ENCODE peak calls at places on chromosomes 11 and 22, in ten cellular contexts. One of them, this sample, is unnamed.
A peak's percentile ranks its signal among the peaks of the same experiment; 100 is the strongest.

GRCh38 chr22:29093980-29094379 is 21.1 kb downstream of the KREMEN1 start:
- DNase-seq in astrocyte: peak; percentile 56
- DNase-seq in pancreas: no peak
- DNase-seq in lower lobe of right lung: no peak
- DNase-seq in colonic mucosa: no peak
- DNase-seq in transverse colon: no peak
- DNase-seq in mammary epithelial cell: no peak
- DNase-seq in adrenal gland: no peak
- DNase-seq in RWPE2: no peak
- DNase-seq in MM.1S: no peak
- DNase-seq in this sample: no peak

GRCh38 chr22:50303848-50304527 is 3.5 kb downstream of the PLXNB2 start:
- DNase-seq in astrocyte: no peak
- DNase-seq in pancreas: no peak
- DNase-seq in lower lobe of right lung: peak; percentile 81
- DNase-seq in colonic mucosa: peak; percentile 77
- DNase-seq in transverse colon: peak; percentile 72
- DNase-seq in mammary epithelial cell: peak; percentile 47
- DNase-seq in adrenal gland: peak; percentile 83
- DNase-seq in RWPE2: no peak
- DNase-seq in MM.1S: no peak
- DNase-seq in this sample: peak; percentile 76

GRCh38 chr22:38312261-38312800 is 4.9 kb downstream of the CSNK1E start:
- DNase-seq in astrocyte: no peak
- DNase-seq in pancreas: no peak
- DNase-seq in lower lobe of right lung: no peak
- DNase-seq in colonic mucosa: no peak
- DNase-seq in transverse colon: no peak
- DNase-seq in mammary epithelial cell: peak; percentile 72
- DNase-seq in adrenal gland: no peak
- DNase-seq in RWPE2: no peak
- DNase-seq in MM.1S: no peak
- DNase-seq in this sample: no peak

GRCh38 chr11:68340784-68341556 is 28.6 kb downstream of the LRP5 start:
- DNase-seq in astrocyte: no peak
- DNase-seq in pancreas: no peak
- DNase-seq in lower lobe of right lung: no peak
- DNase-seq in colonic mucosa: no peak
- DNase-seq in transverse colon: no peak
- DNase-seq in mammary epithelial cell: no peak
- DNase-seq in adrenal gland: no peak
- DNase-seq in RWPE2: no peak
- DNase-seq in MM.1S: no peak
- DNase-seq in this sample: no peak

GRCh38 chr22:26767351-26767970 is 110.1 kb downstream of the MIAT start:
- DNase-seq in astrocyte: peak; percentile 26
- DNase-seq in pancreas: no peak
- DNase-seq in lower lobe of right lung: no peak
- DNase-seq in colonic mucosa: no peak
- DNase-seq in transverse colon: no peak
- DNase-seq in mammary epithelial cell: no peak
- DNase-seq in adrenal gland: no peak
- DNase-seq in RWPE2: no peak
- DNase-seq in MM.1S: no peak
- DNase-seq in this sample: no peak

GRCh38 chr22:46432164-46433068 is 96.9 kb downstream of the TRMU start:
- DNase-seq in astrocyte: no peak
- DNase-seq in pancreas: no peak
- DNase-seq in lower lobe of right lung: no peak
- DNase-seq in colonic mucosa: peak; percentile 63
- DNase-seq in transverse colon: peak; percentile 54
- DNase-seq in mammary epithelial cell: no peak
- DNase-seq in adrenal gland: no peak
- DNase-seq in RWPE2: peak; percentile 49
- DNase-seq in MM.1S: peak; percentile 85
- DNase-seq in this sample: peak; percentile 48

GRCh38 chr11:30983810-30984441 is 385.6 kb downstream of the DCDC1 start:
- DNase-seq in astrocyte: no peak
- DNase-seq in pancreas: no peak
- DNase-seq in lower lobe of right lung: no peak
- DNase-seq in colonic mucosa: no peak
- DNase-seq in transverse colon: no peak
- DNase-seq in mammary epithelial cell: no peak
- DNase-seq in adrenal gland: no peak
- DNase-seq in RWPE2: no peak
- DNase-seq in MM.1S: no peak
- DNase-seq in this sample: no peak

GRCh38 chr11:46669606-46670243 is 30.7 kb downstream of the ARHGAP1 start:
- DNase-seq in astrocyte: no peak
- DNase-seq in pancreas: no peak
- DNase-seq in lower lobe of right lung: no peak
- DNase-seq in colonic mucosa: no peak
- DNase-seq in transverse colon: no peak
- DNase-seq in mammary epithelial cell: no peak
- DNase-seq in adrenal gland: no peak
- DNase-seq in RWPE2: no peak
- DNase-seq in MM.1S: no peak
- DNase-seq in this sample: no peak

GRCh38 chr11:119483341-119483880 is 60.4 kb upstream of the THY1 start:
- DNase-seq in astrocyte: no peak
- DNase-seq in pancreas: no peak
- DNase-seq in lower lobe of right lung: no peak
- DNase-seq in colonic mucosa: no peak
- DNase-seq in transverse colon: no peak
- DNase-seq in mammary epithelial cell: no peak
- DNase-seq in adrenal gland: peak; percentile 2
- DNase-seq in RWPE2: peak; percentile 23
- DNase-seq in MM.1S: no peak
- DNase-seq in this sample: no peak

GRCh38 chr11:33536178-33536577 is 164.4 kb downstream of the C11orf91 start:
- DNase-seq in astrocyte: no peak
- DNase-seq in pancreas: no peak
- DNase-seq in lower lobe of right lung: no peak
- DNase-seq in colonic mucosa: no peak
- DNase-seq in transverse colon: no peak
- DNase-seq in mammary epithelial cell: no peak
- DNase-seq in adrenal gland: no peak
- DNase-seq in RWPE2: no peak
- DNase-seq in MM.1S: no peak
- DNase-seq in this sample: no peak

GRCh38 chr11:3939651-3940190 is 84.3 kb downstream of the STIM1 start:
- DNase-seq in astrocyte: peak; percentile 86
- DNase-seq in pancreas: no peak
- DNase-seq in lower lobe of right lung: no peak
- DNase-seq in colonic mucosa: no peak
- DNase-seq in transverse colon: no peak
- DNase-seq in mammary epithelial cell: peak; percentile 12
- DNase-seq in adrenal gland: no peak
- DNase-seq in RWPE2: no peak
- DNase-seq in MM.1S: no peak
- DNase-seq in this sample: no peak

GRCh38 chr11:125224391-125225015 is 60.0 kb downstream of the PKNOX2 start:
- DNase-seq in astrocyte: no peak
- DNase-seq in pancreas: no peak
- DNase-seq in lower lobe of right lung: no peak
- DNase-seq in colonic mucosa: peak; percentile 23
- DNase-seq in transverse colon: no peak
- DNase-seq in mammary epithelial cell: peak; percentile 4
- DNase-seq in adrenal gland: no peak
- DNase-seq in RWPE2: no peak
- DNase-seq in MM.1S: no peak
- DNase-seq in this sample: peak; percentile 18

DNA sequence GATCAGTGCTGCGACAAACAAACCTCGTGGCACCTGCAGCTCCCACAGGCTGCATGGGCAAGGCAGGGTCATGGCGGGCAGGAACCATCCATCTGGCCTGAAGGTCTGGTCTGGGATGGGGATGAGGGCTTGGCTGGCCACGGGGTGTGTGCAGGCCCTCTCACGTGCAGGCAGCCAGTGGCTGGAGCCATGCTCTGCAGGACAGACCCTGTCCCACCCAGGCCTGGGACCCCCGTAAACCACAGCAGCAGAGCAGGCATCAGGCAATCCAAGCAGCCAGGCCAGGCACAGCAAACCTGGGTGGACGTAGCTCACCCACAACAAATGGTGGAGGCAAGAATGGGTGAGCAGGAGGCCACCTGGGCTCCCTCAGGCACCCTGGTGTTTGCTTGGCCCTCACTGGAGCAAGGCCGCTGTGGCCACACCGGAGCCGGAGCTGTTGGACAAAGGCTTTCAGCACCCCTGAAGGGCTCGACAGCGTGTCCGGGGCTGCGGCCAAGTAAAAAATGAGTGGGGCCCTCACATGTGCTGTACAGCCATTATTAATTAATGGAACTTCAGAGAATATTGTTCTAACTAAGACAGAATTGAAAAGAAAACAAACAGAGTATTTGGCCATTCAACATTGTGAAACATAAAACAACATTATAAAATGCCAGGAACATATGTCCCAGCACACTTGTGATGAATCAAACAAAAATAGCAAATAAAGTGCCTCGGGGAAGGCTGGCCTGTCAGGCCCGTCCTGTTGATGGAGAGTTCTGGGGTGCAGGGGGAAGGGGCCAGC is 24.0 kb upstream of the GNB1L start:
- DNase-seq in astrocyte: no peak
- DNase-seq in pancreas: peak; percentile 10
- DNase-seq in lower lobe of right lung: peak; percentile 37
- DNase-seq in colonic mucosa: no peak
- DNase-seq in transverse colon: no peak
- DNase-seq in mammary epithelial cell: no peak
- DNase-seq in adrenal gland: peak; percentile 4
- DNase-seq in RWPE2: peak; percentile 54
- DNase-seq in MM.1S: no peak
- DNase-seq in this sample: no peak
- H3K4me1 ChIP-seq in astrocyte: peaks cover 73% of the 10 kb centered on the region
- H3K4me1 ChIP-seq in pancreas: no peaks in the 10 kb centered on the region
- H3K4me1 ChIP-seq in lower lobe of right lung: peaks cover 36% of the 10 kb centered on the region
- H3K4me1 ChIP-seq in colonic mucosa: peaks cover 5% of the 10 kb centered on the region
- H3K4me1 ChIP-seq in transverse colon: peaks cover 40% of the 10 kb centered on the region
- H3K4me1 ChIP-seq in mammary epithelial cell: peaks cover 56% of the 10 kb centered on the region
- H3K4me1 ChIP-seq in adrenal gland: no peaks in the 10 kb centered on the region
- H3K4me1 ChIP-seq in RWPE2: peaks cover 42% of the 10 kb centered on the region
- H3K4me1 ChIP-seq in MM.1S: no peaks in the 10 kb centered on the region
- H3K4me1 ChIP-seq in this sample: peaks cover 20% of the 10 kb centered on the region

GRCh38 chr11:114068327-114068726 is 8.8 kb downstream of the ZBTB16 start:
- DNase-seq in astrocyte: no peak
- DNase-seq in pancreas: no peak
- DNase-seq in lower lobe of right lung: no peak
- DNase-seq in colonic mucosa: no peak
- DNase-seq in transverse colon: no peak
- DNase-seq in mammary epithelial cell: no peak
- DNase-seq in adrenal gland: no peak
- DNase-seq in RWPE2: no peak
- DNase-seq in MM.1S: no peak
- DNase-seq in this sample: no peak
- H3K4me1 ChIP-seq in astrocyte: no peaks in the 10 kb centered on the region
- H3K4me1 ChIP-seq in pancreas: peaks cover 23% of the 10 kb centered on the region
- H3K4me1 ChIP-seq in lower lobe of right lung: peaks cover 96% of the 10 kb centered on the region
- H3K4me1 ChIP-seq in colonic mucosa: no peaks in the 10 kb centered on the region
- H3K4me1 ChIP-seq in transverse colon: peaks cover 50% of the 10 kb centered on the region
- H3K4me1 ChIP-seq in mammary epithelial cell: no peaks in the 10 kb centered on the region
- H3K4me1 ChIP-seq in adrenal gland: peaks cover 53% of the 10 kb centered on the region
- H3K4me1 ChIP-seq in RWPE2: no peaks in the 10 kb centered on the region
- H3K4me1 ChIP-seq in MM.1S: no peaks in the 10 kb centered on the region
- H3K4me1 ChIP-seq in this sample: peaks cover 9% of the 10 kb centered on the region

GRCh38 chr22:48081281-48081680 is 1318.8 kb downstream of the TBC1D22A start:
- DNase-seq in astrocyte: no peak
- DNase-seq in pancreas: no peak
- DNase-seq in lower lobe of right lung: no peak
- DNase-seq in colonic mucosa: no peak
- DNase-seq in transverse colon: no peak
- DNase-seq in mammary epithelial cell: no peak
- DNase-seq in adrenal gland: no peak
- DNase-seq in RWPE2: no peak
- DNase-seq in MM.1S: no peak
- DNase-seq in this sample: no peak
- H3K4me1 ChIP-seq in astrocyte: no peaks in the 10 kb centered on the region
- H3K4me1 ChIP-seq in pancreas: no peaks in the 10 kb centered on the region
- H3K4me1 ChIP-seq in lower lobe of right lung: no peaks in the 10 kb centered on the region
- H3K4me1 ChIP-seq in colonic mucosa: no peaks in the 10 kb centered on the region
- H3K4me1 ChIP-seq in transverse colon: no peaks in the 10 kb centered on the region
- H3K4me1 ChIP-seq in mammary epithelial cell: no peaks in the 10 kb centered on the region
- H3K4me1 ChIP-seq in adrenal gland: no peaks in the 10 kb centered on the region
- H3K4me1 ChIP-seq in RWPE2: no peaks in the 10 kb centered on the region
- H3K4me1 ChIP-seq in MM.1S: peaks cover 32% of the 10 kb centered on the region
- H3K4me1 ChIP-seq in this sample: no peaks in the 10 kb centered on the region

GRCh38 chr11:76655466-76656086 is 15.0 kb downstream of the LRRC32 start:
- DNase-seq in astrocyte: no peak
- DNase-seq in pancreas: no peak
- DNase-seq in lower lobe of right lung: no peak
- DNase-seq in colonic mucosa: peak; percentile 18
- DNase-seq in transverse colon: no peak
- DNase-seq in mammary epithelial cell: no peak
- DNase-seq in adrenal gland: no peak
- DNase-seq in RWPE2: no peak
- DNase-seq in MM.1S: no peak
- DNase-seq in this sample: no peak
- H3K4me1 ChIP-seq in astrocyte: peaks cover 11% of the 10 kb centered on the region
- H3K4me1 ChIP-seq in pancreas: no peaks in the 10 kb centered on the region
- H3K4me1 ChIP-seq in lower lobe of right lung: peaks cover 41% of the 10 kb centered on the region
- H3K4me1 ChIP-seq in colonic mucosa: no peaks in the 10 kb centered on the region
- H3K4me1 ChIP-seq in transverse colon: peaks cover 27% of the 10 kb centered on the region
- H3K4me1 ChIP-seq in mammary epithelial cell: no peaks in the 10 kb centered on the region
- H3K4me1 ChIP-seq in adrenal gland: no peaks in the 10 kb centered on the region
- H3K4me1 ChIP-seq in RWPE2: no peaks in the 10 kb centered on the region
- H3K4me1 ChIP-seq in MM.1S: peaks cover 5% of the 10 kb centered on the region
- H3K4me1 ChIP-seq in this sample: no peaks in the 10 kb centered on the region

This sample was measured in mucosa of descending colon.